ENCODE peak calls at places on chromosomes 7 and 10, in six cellular contexts. A is aorta, T is ovary, B is Peyer's patch, W is adrenal gland, R is cardiac muscle cell. P is an unnamed sample.

GRCh38 chr7:116269466-116269865 is 59.1 kb downstream of the TES start:
- DNase-seq in A (no peak), T (no peak), B (no peak), W (no peak), R (no peak), P (no peak)

GRCh38 chr10:87177-88080 is 38.3 kb upstream of the TUBB8 start:
- DNase-seq in A (no peak), T (no peak), B (no peak), W (no peak), R (no peak), P (peak)

GRCh38 chr7:63027075-63027474 is 971.6 kb upstream of the ZNF722 start:
- DNase-seq in A (no peak), T (no peak), B (no peak), W (no peak), R (no peak), P (no peak)

GRCh38 chr7:101173752-101174244 is 6.3 kb downstream of the NAT16 start:
- DNase-seq in A (no peak), T (no peak), B (peak), W (no peak), R (no peak), P (no peak)

GRCh38 chr10:119546009-119546408 is 3.5 kb upstream of the RGS10 start:
- DNase-seq in A (no peak), T (no peak), B (no peak), W (no peak), R (no peak), P (no peak)

GRCh38 chr7:116231543-116232401 is 21.4 kb downstream of the TES start:
- DNase-seq in A (no peak), T (no peak), B (no peak), W (no peak), R (peak), P (no peak)

GRCh38 chr7:87806150-87806549 is 70.0 kb downstream of the SLC25A40 start:
- DNase-seq in A (no peak), T (no peak), B (no peak), W (no peak), R (no peak), P (no peak)

GRCh38 chr7:156823441-156823840 is 69.5 kb downstream of the LMBR1 start:
- DNase-seq in A (no peak), T (no peak), B (no peak), W (no peak), R (no peak), P (no peak)

GRCh38 chr7:157846281-157846680 is 509.5 kb downstream of the DNAJB6 start:
- DNase-seq in A (no peak), T (no peak), B (no peak), W (no peak), R (no peak), P (no peak)

GRCh38 chr7:74490546-74490945 is 36.8 kb downstream of the GTF2IRD1 start:
- DNase-seq in A (no peak), T (no peak), B (no peak), W (no peak), R (no peak), P (no peak)

GRCh38 chr10:95263864-95264226 is 27.0 kb downstream of the PDLIM1 start:
- DNase-seq in A (no peak), T (no peak), B (no peak), W (no peak), R (no peak), P (no peak)

GRCh38 chr7:155885162-155886160 is 73.2 kb upstream of the SHH start:
- DNase-seq in A (no peak), T (no peak), B (peak), W (peak), R (no peak), P (no peak)

GRCh38 chr10:86300399-86300925 is 66.1 kb downstream of the GRID1 start:
- DNase-seq in A (no peak), T (no peak), B (peak), W (no peak), R (no peak), P (no peak)

GRCh38 chr7:55067748-55068147 is 48.9 kb downstream of the EGFR start:
- DNase-seq in A (no peak), T (no peak), B (no peak), W (no peak), R (no peak), P (no peak)

GRCh38 chr7:55065511-55066229 is 46.9 kb downstream of the EGFR start:
- DNase-seq in A (no peak), T (no peak), B (no peak), W (no peak), R (peak), P (no peak)

GRCh38 chr7:55066938-55067337 is 48.1 kb downstream of the EGFR start:
- DNase-seq in A (peak), T (no peak), B (no peak), W (no peak), R (no peak), P (no peak)

GRCh38 chr7:55065079-55065478 is 46.3 kb downstream of the EGFR start:
- DNase-seq in A (no peak), T (peak), B (peak), W (no peak), R (no peak), P (no peak)

GRCh38 chr7:55066479-55066878 is 47.7 kb downstream of the EGFR start:
- DNase-seq in A (no peak), T (no peak), B (no peak), W (no peak), R (no peak), P (no peak)
- H3K4me3 ChIP-seq in A (no peak), T (no peak), B (no peak), W (no peak), R (no peak), P (no peak)

GRCh38 chr10:113960617-113961260 is 82.9 kb upstream of the ADRB1 start:
- DNase-seq in A (no peak), T (no peak), B (peak), W (no peak), R (no peak), P (peak)

GRCh38 chr10:113957013-113957412 is 86.7 kb upstream of the ADRB1 start:
- DNase-seq in A (no peak), T (no peak), B (no peak), W (no peak), R (no peak), P (no peak)

GRCh38 chr10:113961261-113961938 is 82.3 kb upstream of the ADRB1 start:
- DNase-seq in A (no peak), T (no peak), B (peak), W (no peak), R (no peak), P (peak)

GRCh38 chr10:113959383-113959760 is 84.3 kb upstream of the ADRB1 start:
- DNase-seq in A (no peak), T (no peak), B (peak), W (no peak), R (no peak), P (no peak)

DNA sequence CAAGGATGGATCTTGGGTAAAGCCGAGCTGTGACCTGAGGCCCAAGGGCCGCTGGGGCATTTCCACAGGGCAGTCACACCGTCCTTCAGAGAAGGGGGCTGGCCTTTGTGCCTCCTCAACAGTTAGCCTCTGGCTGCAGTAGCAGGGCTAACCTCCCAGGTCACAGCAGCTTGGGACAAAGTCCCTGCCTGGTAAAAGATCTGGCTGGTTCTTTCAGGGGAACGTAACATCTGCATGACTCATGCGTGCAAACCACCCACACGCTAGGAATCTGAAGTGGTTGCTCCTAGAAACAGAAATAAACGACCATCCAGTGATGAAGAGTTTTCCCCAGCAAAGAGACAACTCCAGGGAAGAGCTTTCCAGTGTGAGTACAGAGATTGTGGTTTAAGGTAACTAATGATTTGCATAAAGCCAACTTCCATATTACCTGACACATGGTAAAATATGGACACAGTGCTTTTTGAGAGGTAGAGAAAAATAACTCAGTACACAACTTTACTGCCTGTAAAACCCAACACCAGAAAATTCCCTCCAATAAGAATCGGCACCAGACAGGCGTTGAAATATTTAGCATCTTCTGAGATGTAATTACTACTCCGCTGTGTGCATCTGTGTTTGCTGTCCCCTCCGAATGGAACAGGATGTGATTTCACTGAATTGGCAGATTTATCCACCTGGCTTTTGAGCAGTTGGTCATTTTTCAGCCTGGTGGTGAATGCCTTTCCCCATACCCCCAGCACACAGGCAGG is 84.9 kb upstream of the ADRB1 start:
- DNase-seq in A (peak), T (no peak), B (peak), W (no peak), R (no peak), P (no peak)
- H3K4me3 ChIP-seq in A (no peak), T (no peak), B (no peak), W (no peak), R (no peak), P (no peak)

GRCh38 chr10:44961231-44961571 is 1.6 kb downstream of the RASSF4 start:
- DNase-seq in A (no peak), T (no peak), B (no peak), W (peak), R (no peak), P (no peak)

GRCh38 chr10:44965104-44965503 is 5.5 kb downstream of the RASSF4 start:
- DNase-seq in A (no peak), T (no peak), B (no peak), W (no peak), R (no peak), P (no peak)

GRCh38 chr10:44961931-44962750 is 2.5 kb downstream of the RASSF4 start:
- DNase-seq in A (no peak), T (no peak), B (no peak), W (peak), R (no peak), P (no peak)

GRCh38 chr10:44963772-44964633 is 4.4 kb downstream of the RASSF4 start:
- DNase-seq in A (peak), T (no peak), B (peak), W (peak), R (peak), P (no peak)

DNA sequence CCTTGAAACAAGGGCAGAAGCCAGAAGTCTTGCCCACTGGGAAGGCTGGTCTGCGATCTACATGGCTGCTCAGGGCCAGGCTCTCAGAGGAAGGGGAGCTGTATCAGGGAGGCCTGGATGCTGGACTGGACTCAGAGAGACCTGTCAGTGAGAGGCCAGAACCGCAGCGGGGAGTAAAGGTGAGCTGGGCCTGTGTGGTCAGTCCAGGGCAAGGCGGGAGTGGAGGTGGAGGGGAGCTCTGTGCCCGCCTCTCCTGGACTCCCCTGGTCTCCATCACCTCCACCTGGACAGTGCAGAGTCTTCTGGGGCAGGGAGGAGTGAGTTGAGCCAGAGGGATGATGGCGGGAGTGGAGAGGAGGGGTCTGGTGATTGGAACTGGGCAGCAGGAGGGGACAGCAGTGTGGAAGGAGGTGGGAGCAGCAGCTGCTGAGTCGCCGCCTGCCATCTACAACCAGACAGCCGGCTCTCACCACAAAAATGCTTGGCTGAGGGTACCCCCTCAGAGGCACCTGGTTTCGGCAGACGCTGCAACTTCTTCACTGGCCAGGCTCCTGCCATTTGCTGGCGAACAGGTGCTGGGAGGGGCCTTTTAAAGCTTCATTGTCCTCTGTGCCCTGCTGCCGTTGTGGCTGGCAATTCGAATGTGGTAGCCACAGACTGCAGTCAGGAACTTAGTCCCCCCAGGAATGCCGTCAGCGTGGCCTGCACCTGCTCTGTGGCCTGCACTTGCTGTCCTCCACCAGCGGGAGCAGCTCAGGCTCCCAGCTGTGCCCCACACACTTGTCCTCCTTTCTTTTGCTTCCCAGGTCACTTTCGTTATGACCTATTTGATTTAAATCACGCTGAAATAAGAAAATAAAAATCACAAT is 3.5 kb downstream of the RASSF4 start:
- DNase-seq in A (peak), T (no peak), B (peak), W (peak), R (peak), P (peak)
- H3K4me3 ChIP-seq in A (no peak), T (no peak), B (no peak), W (no peak), R (no peak), P (no peak)

DNA sequence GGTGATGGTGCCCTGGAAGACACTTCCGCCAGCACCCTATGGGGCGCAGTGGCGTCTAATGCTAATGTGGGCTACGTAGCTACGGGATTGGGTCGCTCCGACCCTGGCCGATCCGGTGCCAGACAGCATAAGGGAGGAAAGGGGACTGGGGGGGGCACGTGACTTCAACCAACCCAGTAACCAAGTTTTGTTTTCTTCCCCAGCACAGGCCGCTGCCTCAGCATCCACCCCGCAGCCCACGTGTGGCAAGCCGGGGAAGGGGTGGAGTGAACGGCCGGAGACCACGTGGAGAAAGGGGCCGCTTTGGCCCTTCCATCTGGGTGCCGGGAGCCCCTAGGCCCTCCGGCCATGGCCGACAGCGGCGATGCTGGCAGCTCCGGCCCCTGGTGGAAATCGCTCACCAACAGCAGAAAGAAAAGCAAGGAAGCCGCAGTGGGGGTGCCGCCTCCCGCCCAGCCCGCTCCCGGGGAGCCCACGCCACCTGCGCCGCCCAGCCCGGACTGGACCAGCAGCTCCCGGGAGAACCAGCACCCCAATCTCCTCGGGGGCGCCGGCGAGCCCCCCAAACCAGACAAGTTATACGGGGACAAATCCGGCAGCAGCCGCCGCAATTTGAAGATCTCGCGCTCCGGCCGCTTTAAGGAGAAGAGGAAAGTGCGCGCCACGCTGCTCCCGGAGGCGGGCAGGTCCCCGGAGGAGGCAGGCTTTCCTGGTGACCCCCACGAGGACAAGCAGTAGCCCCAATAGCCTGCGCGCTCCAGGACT is 2.5 kb downstream of the PRR15 start:
- DNase-seq in A (peak), T (peak), B (peak), W (no peak), R (no peak), P (no peak)
- H3K4me3 ChIP-seq in A (peak), T (peak), B (peak), W (peak), R (no peak), P (no peak)

GRCh38 chr10:89003344-89003743 is 12.7 kb downstream of the FAS start:
- DNase-seq in A (no peak), T (no peak), B (no peak), W (no peak), R (no peak), P (no peak)

GRCh38 chr10:88999629-89000028 is 9.0 kb downstream of the FAS start:
- DNase-seq in A (no peak), T (no peak), B (no peak), W (no peak), R (no peak), P (no peak)

GRCh38 chr10:89001428-89002072 is 11.0 kb downstream of the FAS start:
- DNase-seq in A (no peak), T (no peak), B (no peak), W (no peak), R (no peak), P (no peak)

GRCh38 chr10:89002234-89002978 is 11.8 kb downstream of the FAS start:
- DNase-seq in A (no peak), T (no peak), B (no peak), W (no peak), R (no peak), P (no peak)

GRCh38 chr10:89001024-89001423 is 10.4 kb downstream of the FAS start:
- DNase-seq in A (no peak), T (no peak), B (no peak), W (no peak), R (no peak), P (no peak)
- H3K4me3 ChIP-seq in A (no peak), T (no peak), B (peak), W (no peak), R (no peak), P (no peak)

DNA sequence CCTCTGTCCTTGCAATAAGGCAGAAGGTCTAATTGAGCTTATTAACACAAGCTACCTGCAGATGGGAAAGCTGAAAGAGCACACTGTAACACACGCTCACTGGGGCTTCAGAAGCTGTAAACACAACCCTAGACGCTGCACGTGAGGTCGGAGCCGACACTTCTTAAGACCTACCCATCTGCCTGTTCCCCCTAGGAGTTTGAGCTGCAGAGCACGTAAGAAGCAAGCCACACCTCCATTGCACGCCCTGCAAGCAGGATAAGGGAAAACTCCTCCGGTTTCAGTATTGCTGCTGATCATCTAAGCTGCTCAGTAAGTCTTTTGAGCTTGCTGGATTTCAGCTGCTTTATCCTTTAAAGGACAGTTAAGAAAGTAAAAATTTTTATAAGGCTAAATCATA is 244.0 kb upstream of the ZWINT start:
- DNase-seq in A (no peak), T (no peak), B (no peak), W (no peak), R (peak), P (no peak)
- H3K4me3 ChIP-seq in A (no peak), T (no peak), B (no peak), W (no peak), R (no peak), P (no peak)

GRCh38 chr10:123134058-123134914 is 1.5 kb upstream of the HMX3 start:
- DNase-seq in A (no peak), T (no peak), B (no peak), W (no peak), R (no peak), P (no peak)

GRCh38 chr10:123132576-123133477 is 2.9 kb upstream of the HMX3 start:
- DNase-seq in A (peak), T (peak), B (peak), W (peak), R (peak), P (peak)

GRCh38 chr10:123134915-123135414 is 805 bp upstream of the HMX3 start:
- DNase-seq in A (no peak), T (no peak), B (no peak), W (no peak), R (no peak), P (no peak)

GRCh38 chr10:123135415-123136141 is at the start of gene HMX3:
- DNase-seq in A (no peak), T (no peak), B (no peak), W (no peak), R (no peak), P (peak)

DNA sequence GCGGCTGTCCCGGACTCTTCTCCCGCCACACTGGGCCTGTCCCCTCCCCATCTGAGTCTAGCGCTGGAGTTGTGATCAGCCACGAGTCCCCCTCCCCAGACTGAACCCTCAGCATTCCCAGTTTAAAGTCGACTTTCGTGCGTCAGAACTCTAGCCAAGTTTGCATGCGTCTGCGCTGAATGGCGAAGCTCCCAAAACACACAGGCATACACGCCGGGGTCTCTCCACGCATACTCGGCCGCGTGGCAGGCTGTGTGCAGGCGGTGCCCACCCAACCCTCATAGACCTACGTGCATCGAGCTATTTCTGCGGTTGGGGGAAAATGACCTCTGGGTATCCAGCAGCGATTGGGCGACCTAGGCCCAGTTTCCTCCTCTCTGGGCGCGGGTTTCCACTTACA is 2.3 kb upstream of the HMX3 start:
- DNase-seq in A (no peak), T (no peak), B (no peak), W (no peak), R (no peak), P (no peak)
- H3K4me3 ChIP-seq in A (no peak), T (no peak), B (peak), W (no peak), R (no peak), P (peak)

DNA sequence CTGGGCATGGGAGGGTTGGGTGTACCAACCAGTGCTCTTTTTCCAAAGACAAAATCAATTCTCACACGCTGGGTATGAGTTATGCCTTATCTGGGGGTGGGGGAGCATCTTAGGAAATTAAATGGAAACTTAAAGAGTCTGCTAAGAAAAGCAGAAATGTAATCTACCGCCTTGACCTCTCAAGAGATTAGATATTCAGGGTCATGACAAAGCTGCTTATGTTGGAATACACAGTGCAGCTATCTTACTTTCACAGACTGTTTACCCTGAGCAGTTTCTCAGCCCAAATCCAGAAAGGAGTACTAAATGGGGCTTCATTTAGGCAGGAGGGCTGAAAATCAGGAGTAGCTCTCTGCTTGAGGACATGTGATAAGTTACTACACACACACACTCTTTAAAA is 2.6 kb downstream of the MEST start:
- DNase-seq in A (no peak), T (no peak), B (no peak), W (no peak), R (no peak), P (no peak)
- H3K4me3 ChIP-seq in A (no peak), T (no peak), B (no peak), W (no peak), R (no peak), P (no peak)

P was measured in Jurkat, Clone E6-1.